ENCODE peak calls at places on chromosomes 6 and 20, in ten cellular contexts. P is cardiac muscle cell, E is heart left ventricle, R is neural crest cell, Y is bronchial epithelial cell, S is heart right ventricle, I is AG04450, K is uterus, H is BE2C, T is tibial artery. U is an unnamed sample.

GRCh38 chr6:117493470-117493869 is 11.0 kb downstream of the DCBLD1 start:
- DNase-seq in P (no peak), E (no peak), R (no peak), Y (no peak), S (no peak), I (no peak), K (no peak), H (no peak), T (no peak), U (no peak)

GRCh38 chr20:31568773-31569162 is 36.3 kb upstream of the ID1 start:
- DNase-seq in P (no peak), E (no peak), R (no peak), Y (no peak), S (no peak), I (no peak), K (no peak), H (peak), T (no peak), U (no peak)

GRCh38 chr20:61385316-61385715 is 133.3 kb downstream of the CDH4 start:
- DNase-seq in P (no peak), E (no peak), R (no peak), Y (no peak), S (no peak), I (no peak), K (no peak), H (no peak), T (no peak), U (no peak)

GRCh38 chr20:44900231-44900854 is 9.5 kb upstream of the PABPC1L start:
- DNase-seq in P (no peak), E (no peak), R (no peak), Y (no peak), S (no peak), I (no peak), K (no peak), H (no peak), T (no peak), U (no peak)

GRCh38 chr6:53795254-53795701 is 473 bp downstream of the LRRC1 start:
- DNase-seq in P (no peak), E (no peak), R (no peak), Y (peak), S (no peak), I (no peak), K (peak), H (no peak), T (no peak), U (no peak)

GRCh38 chr6:23601811-23602340 is 524.1 kb upstream of the NRSN1 start:
- DNase-seq in P (no peak), E (no peak), R (no peak), Y (peak), S (no peak), I (no peak), K (no peak), H (no peak), T (no peak), U (no peak)

GRCh38 chr20:38195521-38195920 is 30.5 kb upstream of the TGM2 start:
- DNase-seq in P (no peak), E (no peak), R (no peak), Y (no peak), S (no peak), I (no peak), K (no peak), H (no peak), T (no peak), U (no peak)

GRCh38 chr20:12153616-12154015 is 235.9 kb downstream of the BTBD3 start:
- DNase-seq in P (peak), E (no peak), R (no peak), Y (no peak), S (no peak), I (peak), K (no peak), H (no peak), T (no peak), U (no peak)

GRCh38 chr6:42502990-42503389 is 51.3 kb upstream of the TRERF1 start:
- DNase-seq in P (no peak), E (no peak), R (no peak), Y (no peak), S (no peak), I (no peak), K (no peak), H (no peak), T (no peak), U (no peak)

GRCh38 chr6:107866606-107867301 is 42.6 kb upstream of the SCML4 start:
- DNase-seq in P (peak), E (no peak), R (peak), Y (peak), S (no peak), I (no peak), K (no peak), H (no peak), T (no peak), U (no peak)

GRCh38 chr20:50259705-50260479 is 69.3 kb downstream of the CEBPB start:
- DNase-seq in P (no peak), E (no peak), R (no peak), Y (no peak), S (peak), I (no peak), K (no peak), H (peak), T (no peak), U (no peak)

GRCh38 chr20:33862709-33863403 is 51.7 kb downstream of the CHMP4B start:
- DNase-seq in P (peak), E (peak), R (peak), Y (no peak), S (peak), I (peak), K (peak), H (peak), T (peak), U (peak)

GRCh38 chr6:170090561-170090960 is 200.3 kb downstream of the DLL1 start:
- DNase-seq in P (no peak), E (peak), R (no peak), Y (no peak), S (no peak), I (no peak), K (peak), H (no peak), T (peak), U (no peak)

GRCh38 chr6:39074486-39074885 is 25.9 kb downstream of the GLP1R start:
- DNase-seq in P (no peak), E (no peak), R (no peak), Y (no peak), S (no peak), I (no peak), K (no peak), H (no peak), T (peak), U (no peak)

GRCh38 chr6:10633216-10633615 is 61.2 kb downstream of the C6orf52 start:
- DNase-seq in P (peak), E (no peak), R (no peak), Y (peak), S (no peak), I (peak), K (no peak), H (no peak), T (no peak), U (no peak)

GRCh38 chr6:129593233-129593564 is 116.8 kb downstream of the ARHGAP18 start:
- DNase-seq in P (peak), E (no peak), R (no peak), Y (no peak), S (no peak), I (no peak), K (no peak), H (no peak), T (no peak), U (no peak)

GRCh38 chr6:128889870-128890269 is 6.9 kb downstream of the LAMA2 start:
- DNase-seq in P (no peak), E (no peak), R (no peak), Y (peak), S (no peak), I (no peak), K (no peak), H (no peak), T (no peak), U (no peak)

GRCh38 chr6:149657441-149657840 is 8.9 kb upstream of the KATNA1 start:
- DNase-seq in P (no peak), E (no peak), R (no peak), Y (no peak), S (no peak), I (no peak), K (no peak), H (no peak), T (no peak), U (no peak)

GRCh38 chr20:9867196-9867980 is 28.5 kb upstream of the PAK5 start:
- DNase-seq in P (no peak), E (no peak), R (no peak), Y (no peak), S (no peak), I (no peak), K (no peak), H (no peak), T (no peak), U (no peak)

GRCh38 chr20:35301426-35301825 is 9.2 kb upstream of the FAM83C start:
- DNase-seq in P (no peak), E (no peak), R (no peak), Y (no peak), S (no peak), I (no peak), K (no peak), H (no peak), T (no peak), U (no peak)

GRCh38 chr6:39348740-39349139 is 26.2 kb upstream of the KCNK16 start:
- DNase-seq in P (no peak), E (no peak), R (no peak), Y (no peak), S (no peak), I (no peak), K (no peak), H (no peak), T (no peak), U (no peak)

GRCh38 chr20:35003211-35004031 is 47.8 kb downstream of the MYH7B start:
- DNase-seq in P (no peak), E (no peak), R (no peak), Y (no peak), S (no peak), I (no peak), K (no peak), H (no peak), T (peak), U (no peak)

GRCh38 chr20:17441745-17442144 is 89.4 kb downstream of the BFSP1 start:
- DNase-seq in P (no peak), E (no peak), R (no peak), Y (no peak), S (no peak), I (no peak), K (no peak), H (no peak), T (no peak), U (no peak)

GRCh38 chr6:116405147-116405546 is 34.4 kb downstream of the DSE start:
- DNase-seq in P (no peak), E (no peak), R (peak), Y (no peak), S (no peak), I (no peak), K (peak), H (no peak), T (no peak), U (no peak)

GRCh38 chr6:6596929-6597328 is 8.4 kb downstream of the LY86 start:
- DNase-seq in P (no peak), E (no peak), R (no peak), Y (no peak), S (no peak), I (no peak), K (no peak), H (no peak), T (no peak), U (no peak)

GRCh38 chr6:134315974-134316391 is 1.9 kb downstream of the SGK1 start:
- DNase-seq in P (no peak), E (no peak), R (no peak), Y (no peak), S (no peak), I (no peak), K (no peak), H (no peak), T (no peak), U (no peak)

GRCh38 chr6:89160693-89161092 is 14.8 kb downstream of the PM20D2 start:
- DNase-seq in P (no peak), E (no peak), R (no peak), Y (no peak), S (no peak), I (no peak), K (no peak), H (no peak), T (no peak), U (no peak)

GRCh38 chr6:89162047-89162371 is 16.2 kb downstream of the PM20D2 start:
- DNase-seq in P (peak), E (peak), R (no peak), Y (no peak), S (no peak), I (no peak), K (peak), H (no peak), T (peak), U (no peak)

GRCh38 chr6:89161326-89162046 is 15.6 kb downstream of the PM20D2 start:
- DNase-seq in P (peak), E (no peak), R (no peak), Y (no peak), S (no peak), I (no peak), K (no peak), H (no peak), T (no peak), U (no peak)
- TF ChIP-seq CTCF in P (no peak), E (no peak), R (no peak), Y (no peak), S (no peak), I (no peak), K (no peak), H (no peak), T (no peak), U (no peak)

GRCh38 chr6:51541847-51542246 is 545.6 kb downstream of the PKHD1 start:
- DNase-seq in P (no peak), E (no peak), R (peak), Y (peak), S (no peak), I (no peak), K (no peak), H (no peak), T (no peak), U (no peak)
- TF ChIP-seq CTCF in P (no peak), E (no peak), R (peak), Y (peak), S (no peak), I (no peak), K (no peak), H (peak), T (no peak), U (no peak)

GRCh38 chr6:156853733-156854132 is 76.6 kb downstream of the ARID1B start:
- DNase-seq in P (no peak), E (no peak), R (no peak), Y (no peak), S (no peak), I (no peak), K (no peak), H (no peak), T (no peak), U (no peak)

GRCh38 chr6:156852147-156852857 is 75.1 kb downstream of the ARID1B start:
- DNase-seq in P (no peak), E (no peak), R (no peak), Y (no peak), S (no peak), I (no peak), K (no peak), H (no peak), T (no peak), U (no peak)

GRCh38 chr6:156851447-156851846 is 74.3 kb downstream of the ARID1B start:
- DNase-seq in P (no peak), E (no peak), R (no peak), Y (no peak), S (no peak), I (no peak), K (no peak), H (no peak), T (no peak), U (no peak)

GRCh38 chr6:156854466-156855161 is 77.4 kb downstream of the ARID1B start:
- DNase-seq in P (no peak), E (no peak), R (no peak), Y (no peak), S (no peak), I (no peak), K (no peak), H (no peak), T (no peak), U (no peak)

DNA sequence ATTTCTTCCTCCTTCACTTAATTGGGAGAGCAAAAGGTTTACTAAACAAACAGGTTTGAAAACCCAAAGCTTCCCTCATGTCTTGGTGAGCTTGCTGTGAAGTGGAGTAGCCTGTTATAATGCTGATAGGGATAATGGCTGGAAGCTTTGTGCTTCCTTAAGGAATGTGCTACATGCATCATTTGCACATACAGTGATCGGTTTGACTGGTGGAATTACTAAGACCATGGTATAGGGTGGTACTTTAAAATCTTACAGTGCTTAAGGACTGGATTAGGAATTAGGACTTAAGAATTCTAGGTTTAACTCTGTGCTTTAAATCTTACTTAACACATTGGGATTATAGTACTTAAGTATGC is 75.7 kb downstream of the ARID1B start:
- DNase-seq in P (no peak), E (no peak), R (no peak), Y (no peak), S (no peak), I (no peak), K (no peak), H (no peak), T (no peak), U (no peak)
- TF ChIP-seq CTCF in P (no peak), E (no peak), R (no peak), Y (no peak), S (no peak), I (no peak), K (no peak), H (no peak), T (no peak), U (no peak)

GRCh38 chr6:69984506-69984905 is 118.2 kb downstream of the COL19A1 start:
- DNase-seq in P (no peak), E (no peak), R (no peak), Y (no peak), S (no peak), I (no peak), K (no peak), H (no peak), T (no peak), U (no peak)

GRCh38 chr6:69980624-69981023 is 114.3 kb downstream of the COL19A1 start:
- DNase-seq in P (no peak), E (no peak), R (no peak), Y (no peak), S (no peak), I (no peak), K (no peak), H (no peak), T (no peak), U (no peak)

GRCh38 chr6:69987550-69987949 is 121.2 kb downstream of the COL19A1 start:
- DNase-seq in P (no peak), E (no peak), R (no peak), Y (no peak), S (no peak), I (no peak), K (no peak), H (no peak), T (no peak), U (no peak)

GRCh38 chr6:69988458-69989126 is 122.2 kb downstream of the COL19A1 start:
- DNase-seq in P (no peak), E (no peak), R (no peak), Y (no peak), S (no peak), I (no peak), K (no peak), H (no peak), T (no peak), U (no peak)

DNA sequence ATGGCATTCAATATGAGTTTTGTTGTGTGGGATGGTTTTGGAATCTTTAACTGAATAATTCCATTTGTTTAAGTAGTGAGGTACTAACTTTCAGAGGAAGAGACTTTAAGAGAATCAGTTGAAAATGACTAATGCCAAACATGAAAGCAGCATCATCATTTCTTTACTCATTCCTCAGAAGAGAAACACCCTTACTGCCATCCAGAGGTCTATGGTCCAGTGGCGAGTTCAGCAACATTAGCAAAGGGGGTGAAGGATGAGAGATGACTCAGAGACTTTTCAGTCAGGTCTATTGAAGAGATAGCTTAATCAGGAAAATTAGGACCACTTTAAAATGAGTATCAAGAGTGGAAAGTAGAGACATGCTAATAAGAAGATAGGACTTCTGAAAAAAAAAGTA is 118.8 kb downstream of the COL19A1 start:
- DNase-seq in P (no peak), E (no peak), R (no peak), Y (peak), S (no peak), I (no peak), K (no peak), H (no peak), T (no peak), U (no peak)
- TF ChIP-seq CTCF in P (no peak), E (no peak), R (no peak), Y (no peak), S (no peak), I (no peak), K (no peak), H (no peak), T (no peak), U (no peak)

GRCh38 chr6:41193171-41193734 is 7.7 kb downstream of the TREML2 start:
- DNase-seq in P (no peak), E (no peak), R (no peak), Y (no peak), S (no peak), I (no peak), K (no peak), H (no peak), T (no peak), U (no peak)

GRCh38 chr6:41189968-41190367 is 11.0 kb downstream of the TREML2 start:
- DNase-seq in P (no peak), E (no peak), R (no peak), Y (peak), S (no peak), I (no peak), K (no peak), H (no peak), T (no peak), U (no peak)

GRCh38 chr6:41190791-41191190 is 10.2 kb downstream of the TREML2 start:
- DNase-seq in P (no peak), E (no peak), R (no peak), Y (no peak), S (no peak), I (no peak), K (no peak), H (no peak), T (no peak), U (no peak)

GRCh38 chr6:41193884-41194283 is 7.1 kb downstream of the TREML2 start:
- DNase-seq in P (no peak), E (no peak), R (no peak), Y (no peak), S (no peak), I (no peak), K (no peak), H (no peak), T (no peak), U (no peak)

GRCh38 chr6:41191569-41191968 is 9.4 kb downstream of the TREML2 start:
- DNase-seq in P (peak), E (no peak), R (peak), Y (no peak), S (peak), I (no peak), K (no peak), H (no peak), T (no peak), U (no peak)
- TF ChIP-seq CTCF in P (peak), E (peak), R (peak), Y (peak), S (peak), I (peak), K (no peak), H (peak), T (no peak), U (no peak)

U was measured in mesothelial cell of epicardium.